ENCODE peak calls at places on chromosomes 1 and 21, in six cellular contexts. One of them, this sample, is unnamed.

GRCh38 chr21:42041246-42041645 is 29.9 kb upstream of the UMODL1 start:
- DNase-seq in GM12878: no peak
- DNase-seq in HepG2: no peak
- DNase-seq in K562: no peak
- DNase-seq in SK-N-SH: no peak
- DNase-seq in H1: no peak
- DNase-seq in this sample: no peak

GRCh38 chr1:239387304-239388231 is 1.2 kb downstream of the CHRM3 start:
- DNase-seq in HepG2: no peak
- DNase-seq in K562: no peak
- DNase-seq in SK-N-SH: peak
- DNase-seq in H1: no peak
- DNase-seq in GM12878: no peak
- DNase-seq in this sample: no peak

GRCh38 chr1:36133484-36133883 is 8.5 kb upstream of the COL8A2 start:
- DNase-seq in GM12878: no peak
- DNase-seq in HepG2: no peak
- DNase-seq in H1: no peak
- DNase-seq in SK-N-SH: peak
- DNase-seq in K562: no peak
- DNase-seq in this sample: no peak

GRCh38 chr1:21552715-21553114 is 43.5 kb downstream of the ALPL start:
- DNase-seq in K562: no peak
- DNase-seq in HepG2: no peak
- DNase-seq in H1: no peak
- DNase-seq in GM12878: no peak
- DNase-seq in SK-N-SH: no peak
- DNase-seq in this sample: peak

GRCh38 chr1:164765557-164765956 is 206.6 kb downstream of the PBX1 start:
- DNase-seq in HepG2: no peak
- DNase-seq in H1: no peak
- DNase-seq in GM12878: no peak
- DNase-seq in SK-N-SH: no peak
- DNase-seq in K562: no peak
- DNase-seq in this sample: no peak

GRCh38 chr1:26791138-26791537 is 3.4 kb downstream of the PIGV start:
- DNase-seq in SK-N-SH: no peak
- DNase-seq in H1: no peak
- DNase-seq in K562: no peak
- DNase-seq in HepG2: no peak
- DNase-seq in GM12878: no peak
- DNase-seq in this sample: no peak

GRCh38 chr1:203084588-203085527 is 954 bp downstream of the MYOG start:
- DNase-seq in HepG2: peak
- DNase-seq in H1: peak
- DNase-seq in SK-N-SH: no peak
- DNase-seq in K562: peak
- DNase-seq in GM12878: no peak
- DNase-seq in this sample: no peak

GRCh38 chr21:41653944-41654625 is 112.8 kb downstream of the RIPK4 start:
- DNase-seq in K562: no peak
- DNase-seq in HepG2: no peak
- DNase-seq in SK-N-SH: no peak
- DNase-seq in H1: no peak
- DNase-seq in GM12878: no peak
- DNase-seq in this sample: no peak

GRCh38 chr1:117473063-117473462 is 105.8 kb downstream of the MAN1A2 start:
- DNase-seq in HepG2: no peak
- DNase-seq in SK-N-SH: no peak
- DNase-seq in GM12878: no peak
- DNase-seq in H1: no peak
- DNase-seq in K562: no peak
- DNase-seq in this sample: no peak

DNA sequence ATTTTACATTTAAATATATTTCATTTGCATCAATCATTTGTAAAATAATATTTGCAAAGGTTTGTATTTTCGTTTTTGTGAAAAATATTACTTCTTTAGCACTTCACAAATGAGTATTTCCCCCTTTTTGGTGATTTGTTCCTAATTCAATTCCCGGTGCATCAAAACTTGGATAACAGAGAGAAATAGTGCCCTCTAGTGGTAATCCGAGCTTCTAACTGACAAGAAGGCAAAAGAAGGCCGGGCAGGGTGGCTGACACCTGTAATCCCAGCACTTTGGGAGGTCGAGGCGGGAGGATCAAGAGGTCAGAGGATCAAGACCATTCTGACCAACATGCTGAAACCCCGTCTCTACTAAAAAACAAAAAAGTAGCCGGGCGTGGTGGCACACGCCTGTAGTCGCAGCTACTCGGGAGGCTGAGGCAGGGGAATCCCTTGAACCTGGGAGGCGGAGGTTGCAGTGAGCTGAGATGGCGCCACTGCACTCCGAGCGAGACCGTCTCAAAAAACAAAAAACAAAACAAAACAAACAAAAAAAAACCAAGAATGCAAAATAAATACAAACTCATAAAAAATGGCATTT is 137.7 kb downstream of the COL11A1 start:
- DNase-seq in GM12878: no peak
- DNase-seq in HepG2: peak
- DNase-seq in K562: peak
- DNase-seq in H1: no peak
- DNase-seq in SK-N-SH: peak
- DNase-seq in this sample: peak
- TF ChIP-seq GABPA in GM12878: no peak
- TF ChIP-seq GABPA in HepG2: no peak
- TF ChIP-seq GABPA in K562: no peak
- TF ChIP-seq GABPA in H1: no peak
- TF ChIP-seq GABPA in SK-N-SH: no peak
- TF ChIP-seq GABPA in this sample: no peak

GRCh38 chr1:19644422-19644760 is 280 bp downstream of the NBL1 start:
- DNase-seq in HepG2: no peak
- DNase-seq in GM12878: no peak
- DNase-seq in H1: no peak
- DNase-seq in K562: no peak
- DNase-seq in SK-N-SH: peak
- DNase-seq in this sample: no peak
- H3K4me3 ChIP-seq in HepG2: peak
- H3K4me3 ChIP-seq in GM12878: peak
- H3K4me3 ChIP-seq in H1: peak
- H3K4me3 ChIP-seq in K562: peak
- H3K4me3 ChIP-seq in SK-N-SH: peak
- H3K4me3 ChIP-seq in this sample: peak

DNA sequence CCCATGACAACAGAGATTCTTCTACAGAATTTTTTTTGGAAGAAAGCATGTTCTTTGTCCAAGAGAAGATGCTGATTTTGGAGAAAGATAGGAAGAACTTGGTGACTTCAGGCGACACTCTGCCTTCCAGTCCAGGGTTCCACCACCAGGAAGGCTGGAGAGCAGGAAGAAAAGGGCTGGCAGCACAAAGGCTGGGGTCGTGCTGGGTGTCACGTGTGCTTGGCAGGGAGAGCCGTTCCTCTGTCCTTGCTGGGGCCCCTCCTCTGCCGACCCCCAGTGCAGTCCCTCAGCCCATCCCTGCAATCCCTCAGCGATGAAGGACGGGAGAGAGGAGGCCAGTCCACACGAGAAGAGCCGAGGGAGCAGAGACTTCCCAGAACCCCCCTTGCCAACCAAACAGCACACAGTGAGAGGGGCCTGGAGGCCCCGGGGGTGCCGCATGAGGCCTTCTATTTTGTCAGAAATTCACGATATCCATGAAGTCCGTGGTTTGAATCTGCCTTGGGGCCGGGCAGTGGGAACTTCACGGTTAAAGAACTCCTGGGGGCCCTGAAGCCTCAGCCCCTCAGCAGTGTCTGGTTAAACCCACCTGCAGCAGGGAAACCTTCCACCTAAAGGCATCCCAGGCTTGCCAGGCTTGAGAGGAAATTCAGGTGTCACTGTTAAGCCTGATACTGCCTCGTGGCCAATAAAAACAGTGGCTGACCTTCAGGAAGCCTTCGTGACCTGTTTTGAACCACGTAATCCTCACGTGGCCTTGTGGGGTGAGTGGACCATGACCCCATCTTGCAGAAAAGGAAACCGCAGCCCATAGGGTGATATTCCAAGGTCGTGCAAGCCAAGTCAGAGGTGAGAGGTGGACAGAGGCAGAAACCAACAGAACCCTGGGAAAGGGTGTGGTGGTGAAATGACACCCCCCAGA is 3.4 kb downstream of the KRTAP10-12 start:
- DNase-seq in HepG2: peak
- DNase-seq in K562: peak
- DNase-seq in H1: no peak
- DNase-seq in GM12878: no peak
- DNase-seq in SK-N-SH: peak
- DNase-seq in this sample: no peak
- TF ChIP-seq GABPA in HepG2: no peak
- TF ChIP-seq GABPA in K562: no peak
- TF ChIP-seq GABPA in H1: no peak
- TF ChIP-seq GABPA in GM12878: no peak
- TF ChIP-seq GABPA in SK-N-SH: no peak
- TF ChIP-seq GABPA in this sample: no peak

GRCh38 chr1:195756109-195756508 is 852.1 kb downstream of the KCNT2 start:
- DNase-seq in HepG2: no peak
- DNase-seq in K562: no peak
- DNase-seq in GM12878: no peak
- DNase-seq in SK-N-SH: no peak
- DNase-seq in H1: no peak
- DNase-seq in this sample: no peak

GRCh38 chr1:195748969-195749368 is 859.3 kb downstream of the KCNT2 start:
- DNase-seq in H1: no peak
- DNase-seq in GM12878: no peak
- DNase-seq in K562: no peak
- DNase-seq in SK-N-SH: no peak
- DNase-seq in HepG2: no peak
- DNase-seq in this sample: no peak

GRCh38 chr1:195754297-195754696 is 853.9 kb downstream of the KCNT2 start:
- DNase-seq in SK-N-SH: peak
- DNase-seq in K562: no peak
- DNase-seq in H1: no peak
- DNase-seq in HepG2: no peak
- DNase-seq in GM12878: no peak
- DNase-seq in this sample: no peak

DNA sequence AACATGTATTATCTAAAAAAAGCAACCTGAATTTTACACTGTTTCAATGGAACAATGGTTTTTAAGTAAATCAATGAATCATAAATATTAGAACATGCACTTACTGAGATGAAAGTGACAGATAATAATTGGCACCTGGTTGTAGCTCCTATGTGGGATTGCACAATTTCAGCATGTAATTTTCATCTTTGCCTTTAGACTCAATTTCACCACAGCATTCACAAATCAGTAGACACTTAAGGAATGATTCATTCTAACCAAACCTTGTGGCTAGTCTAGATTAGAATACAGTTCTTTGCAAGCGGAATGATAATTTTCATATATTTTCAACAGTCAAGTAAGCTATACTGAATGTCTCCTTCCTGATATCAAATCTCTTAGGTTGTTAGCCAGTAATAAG is 853.4 kb downstream of the KCNT2 start:
- DNase-seq in K562: no peak
- DNase-seq in H1: no peak
- DNase-seq in SK-N-SH: no peak
- DNase-seq in HepG2: no peak
- DNase-seq in GM12878: no peak
- DNase-seq in this sample: no peak
- H3K4me3 ChIP-seq in K562: no peak
- H3K4me3 ChIP-seq in H1: no peak
- H3K4me3 ChIP-seq in SK-N-SH: no peak
- H3K4me3 ChIP-seq in HepG2: no peak
- H3K4me3 ChIP-seq in GM12878: no peak
- H3K4me3 ChIP-seq in this sample: no peak

This sample was measured in HL-60.